ENCODE peak calls at places on chromosomes 3 and 15, in six cellular contexts. M, G, D, F, B and A are unnamed samples.

GRCh38 chr15:59247364-59247763 is 40.7 kb downstream of the LDHAL6B start:
- DNase-seq in F (peak), D (peak), B (no peak), M (peak), G (peak), A (peak)

GRCh38 chr3:140164922-140165590 is 230.1 kb downstream of the CLSTN2 start:
- DNase-seq in M (no peak), D (no peak), B (no peak), F (no peak), G (no peak), A (no peak)

GRCh38 chr3:33541918-33542317 is 101.7 kb upstream of the UBP1 start:
- DNase-seq in G (no peak), F (no peak), D (no peak), B (no peak), M (no peak), A (no peak)

GRCh38 chr3:123803521-123803920 is 80.6 kb downstream of the MYLK start:
- DNase-seq in D (no peak), M (peak), F (no peak), G (no peak), B (no peak), A (no peak)

GRCh38 chr3:117314441-117314840 is 604.9 kb downstream of the TUSC7 start:
- DNase-seq in D (no peak), F (no peak), B (no peak), M (no peak), G (no peak), A (no peak)

GRCh38 chr3:52829906-52830463 is 487 bp downstream of the ITIH4 start:
- DNase-seq in M (no peak), F (no peak), G (no peak), D (no peak), B (no peak), A (no peak)

GRCh38 chr15:90598053-90598577 is 68.4 kb downstream of the CRTC3 start:
- DNase-seq in D (no peak), G (no peak), F (peak), B (no peak), M (peak), A (peak)

GRCh38 chr3:114827495-114827894 is 319.6 kb downstream of the ZBTB20 start:
- DNase-seq in M (no peak), B (no peak), F (peak), G (no peak), D (no peak), A (peak)

GRCh38 chr15:51621917-51622268 is 678 bp downstream of the DMXL2 start:
- DNase-seq in M (peak), G (peak), D (peak), B (peak), F (peak), A (peak)

GRCh38 chr3:128491071-128491899 is 1.7 kb downstream of the GATA2 start:
- DNase-seq in B (no peak), D (no peak), M (peak), G (no peak), F (no peak), A (no peak)

GRCh38 chr3:13509066-13509815 is 29.1 kb downstream of the HDAC11 start:
- DNase-seq in B (no peak), D (no peak), F (no peak), G (no peak), M (no peak), A (no peak)

GRCh38 chr3:11568503-11569155 is 75.1 kb downstream of the VGLL4 start:
- DNase-seq in D (peak), G (no peak), F (peak), B (no peak), M (no peak), A (no peak)

GRCh38 chr15:73988075-73988969 is 3.8 kb downstream of the STOML1 start:
- DNase-seq in G (no peak), M (no peak), F (no peak), D (no peak), B (no peak), A (no peak)

GRCh38 chr15:78372880-78373279 is 32.7 kb downstream of the CRABP1 start:
- DNase-seq in D (no peak), G (no peak), M (no peak), B (no peak), F (no peak), A (no peak)

GRCh38 chr3:108296239-108296638 is at the start of gene HHLA2:
- DNase-seq in G (no peak), M (no peak), D (no peak), B (no peak), F (no peak), A (no peak)

GRCh38 chr15:35481992-35482391 is 64.0 kb downstream of the DPH6 start:
- DNase-seq in M (no peak), G (no peak), B (no peak), F (peak), D (no peak), A (no peak)

GRCh38 chr3:48409291-48410201 is 20.3 kb downstream of the PLXNB1 start:
- DNase-seq in M (peak), G (no peak), B (no peak), F (no peak), D (no peak), A (no peak)

GRCh38 chr3:52327486-52328290 is 11.6 kb downstream of the DNAH1 start:
- DNase-seq in D (no peak), G (no peak), F (no peak), M (no peak), B (no peak), A (no peak)

GRCh38 chr3:126934149-126934548 is 48.8 kb upstream of the PLXNA1 start:
- DNase-seq in B (no peak), D (no peak), G (no peak), F (no peak), M (no peak), A (peak)

GRCh38 chr3:127859706-127860105 is 37.4 kb upstream of the MGLL start:
- DNase-seq in B (no peak), D (no peak), F (no peak), M (no peak), G (no peak), A (no peak)

GRCh38 chr3:171704002-171704401 is 106.3 kb downstream of the PLD1 start:
- DNase-seq in G (no peak), M (peak), F (peak), B (no peak), D (no peak), A (peak)

GRCh38 chr3:73835945-73836344 is 211.2 kb upstream of the PDZRN3 start:
- DNase-seq in B (no peak), G (no peak), F (no peak), M (no peak), D (no peak), A (no peak)

GRCh38 chr3:170863768-170864167 is 6.2 kb downstream of the RPL22L1 start:
- DNase-seq in M (no peak), F (no peak), D (no peak), B (no peak), G (no peak), A (no peak)

GRCh38 chr3:15796771-15797599 is 794 bp downstream of the ANKRD28 start:
- DNase-seq in D (peak), M (no peak), F (peak), B (no peak), G (no peak), A (peak)

GRCh38 chr3:176789281-176789705 is 408.0 kb downstream of the TBL1XR1 start:
- DNase-seq in F (no peak), B (no peak), D (no peak), M (no peak), G (no peak), A (no peak)

GRCh38 chr3:49377483-49377882 is 19.3 kb upstream of the GPX1 start:
- DNase-seq in D (no peak), F (peak), G (peak), M (no peak), B (no peak), A (no peak)

GRCh38 chr3:187783098-187783497 is 37.8 kb upstream of the BCL6 start:
- DNase-seq in D (no peak), F (peak), M (no peak), G (no peak), B (no peak), A (no peak)

GRCh38 chr3:37863949-37864822 is 2.5 kb downstream of the CTDSPL start:
- DNase-seq in D (no peak), F (no peak), G (no peak), M (no peak), B (no peak), A (peak)

GRCh38 chr3:167728176-167728575 is 6.5 kb downstream of the PDCD10 start:
- DNase-seq in D (no peak), M (no peak), F (peak), B (no peak), G (no peak), A (no peak)

GRCh38 chr15:38085931-38086562 is 151.6 kb downstream of the TMCO5A start:
- DNase-seq in D (no peak), B (no peak), F (peak), G (no peak), M (no peak), A (no peak)